ENCODE peak calls at places on chromosomes 5 and 9, in five cellular contexts. V is A549; A is mammary epithelial cell; L is CD8-positive, alpha-beta T cell; T is PC-9. P is an unnamed sample.

GRCh38 chr9:34550016-34550680 is 27.4 kb upstream of the ENHO start:
- DNase-seq in V (no peak), A (no peak), L (no peak), T (no peak), P (no peak)

GRCh38 chr9:127087836-127088235 is 34.6 kb downstream of the ANGPTL2 start:
- DNase-seq in V (no peak), A (no peak), L (no peak), T (no peak), P (no peak)

GRCh38 chr5:129460951-129461815 is 1.1 kb downstream of the ADAMTS19 start:
- DNase-seq in V (peak), A (peak), L (no peak), T (no peak), P (peak)

GRCh38 chr5:97501965-97502305 is 318.9 kb upstream of the RIOK2 start:
- DNase-seq in V (no peak), A (no peak), L (no peak), T (no peak), P (no peak)

GRCh38 chr9:88952086-88952615 is 39.1 kb upstream of the S1PR3 start:
- DNase-seq in V (no peak), A (no peak), L (no peak), T (no peak), P (no peak)

GRCh38 chr9:106438928-106439327 is 424.0 kb upstream of the ZNF462 start:
- DNase-seq in V (no peak), A (no peak), L (no peak), T (no peak), P (no peak)

GRCh38 chr5:157558089-157558595 is 17.4 kb downstream of the ADAM19 start:
- DNase-seq in V (no peak), A (peak), L (no peak), T (peak), P (no peak)

GRCh38 chr9:131635285-131635684 is 90.0 kb downstream of the PRRT1B start:
- DNase-seq in V (peak), A (peak), L (peak), T (peak), P (peak)

GRCh38 chr9:107756091-107756490 is 266.5 kb upstream of the KLF4 start:
- DNase-seq in V (no peak), A (no peak), L (no peak), T (no peak), P (no peak)

GRCh38 chr5:151095341-151096000 is 14.6 kb upstream of the TNIP1 start:
- DNase-seq in V (peak), A (no peak), L (no peak), T (no peak), P (peak)

GRCh38 chr5:32683125-32683524 is 28.0 kb upstream of the NPR3 start:
- DNase-seq in V (no peak), A (no peak), L (no peak), T (no peak), P (no peak)

GRCh38 chr9:8419871-8420270 is 620.3 kb upstream of the DMAC1 start:
- DNase-seq in V (no peak), A (no peak), L (no peak), T (no peak), P (no peak)

GRCh38 chr9:35907732-35908483 is 1.4 kb upstream of the SPAAR start:
- DNase-seq in V (peak), A (peak), L (no peak), T (peak), P (peak)

GRCh38 chr9:113479150-113479761 is 15.7 kb downstream of the RGS3 start:
- DNase-seq in V (no peak), A (no peak), L (peak), T (no peak), P (peak)

GRCh38 chr9:114643906-114644305 is 13.7 kb downstream of the TEX53 start:
- DNase-seq in V (no peak), A (no peak), L (no peak), T (no peak), P (no peak)

GRCh38 chr9:21806644-21807043 is 4.2 kb downstream of the MTAP start:
- DNase-seq in V (no peak), A (no peak), L (no peak), T (no peak), P (no peak)

GRCh38 chr9:626591-626990 is 214.9 kb upstream of the DMRT1 start:
- DNase-seq in V (no peak), A (no peak), L (no peak), T (no peak), P (no peak)

GRCh38 chr5:25119654-25120053 is 474.9 kb upstream of the CDH10 start:
- DNase-seq in V (peak), A (no peak), L (no peak), T (peak), P (no peak)

GRCh38 chr5:174078416-174078815 is 32.9 kb downstream of the NSG2 start:
- DNase-seq in V (no peak), A (no peak), L (no peak), T (no peak), P (no peak)

GRCh38 chr9:77708416-77708815 is 60.3 kb upstream of the GNA14 start:
- DNase-seq in V (no peak), A (no peak), L (no peak), T (no peak), P (no peak)

GRCh38 chr5:104569621-104570020 is 1007.0 kb upstream of the NUDT12 start:
- DNase-seq in V (no peak), A (no peak), L (no peak), T (no peak), P (no peak)

GRCh38 chr5:55850839-55851674 is at the start of gene IL31RA:
- DNase-seq in V (peak), A (peak), L (no peak), T (peak), P (peak)

GRCh38 chr5:17434982-17435381 is 63.0 kb upstream of the TAF11L2 start:
- DNase-seq in V (no peak), A (no peak), L (no peak), T (no peak), P (no peak)

GRCh38 chr9:7756088-7756487 is 43.5 kb downstream of the DMAC1 start:
- DNase-seq in V (no peak), A (peak), L (no peak), T (no peak), P (no peak)

GRCh38 chr9:123003467-123003866 is 30.0 kb upstream of the GPR21 start:
- DNase-seq in V (no peak), A (no peak), L (no peak), T (no peak), P (no peak)

GRCh38 chr9:114278881-114279570 is 43.9 kb upstream of the ORM1 start:
- DNase-seq in V (peak), A (peak), L (no peak), T (peak), P (no peak)

GRCh38 chr5:159913048-159913447 is 3.2 kb upstream of the ADRA1B start:
- DNase-seq in V (peak), A (peak), L (no peak), T (peak), P (no peak)

GRCh38 chr9:125889122-125889523 is 141.9 kb downstream of the PBX3 start:
- DNase-seq in V (no peak), A (peak), L (peak), T (no peak), P (no peak)

GRCh38 chr5:102545175-102545574 is 46.4 kb upstream of the SLCO6A1 start:
- DNase-seq in V (peak), A (no peak), L (no peak), T (no peak), P (peak)

GRCh38 chr9:16133032-16133431 is 580.2 kb downstream of the CCDC171 start:
- DNase-seq in V (no peak), A (no peak), L (no peak), T (no peak), P (no peak)

DNA sequence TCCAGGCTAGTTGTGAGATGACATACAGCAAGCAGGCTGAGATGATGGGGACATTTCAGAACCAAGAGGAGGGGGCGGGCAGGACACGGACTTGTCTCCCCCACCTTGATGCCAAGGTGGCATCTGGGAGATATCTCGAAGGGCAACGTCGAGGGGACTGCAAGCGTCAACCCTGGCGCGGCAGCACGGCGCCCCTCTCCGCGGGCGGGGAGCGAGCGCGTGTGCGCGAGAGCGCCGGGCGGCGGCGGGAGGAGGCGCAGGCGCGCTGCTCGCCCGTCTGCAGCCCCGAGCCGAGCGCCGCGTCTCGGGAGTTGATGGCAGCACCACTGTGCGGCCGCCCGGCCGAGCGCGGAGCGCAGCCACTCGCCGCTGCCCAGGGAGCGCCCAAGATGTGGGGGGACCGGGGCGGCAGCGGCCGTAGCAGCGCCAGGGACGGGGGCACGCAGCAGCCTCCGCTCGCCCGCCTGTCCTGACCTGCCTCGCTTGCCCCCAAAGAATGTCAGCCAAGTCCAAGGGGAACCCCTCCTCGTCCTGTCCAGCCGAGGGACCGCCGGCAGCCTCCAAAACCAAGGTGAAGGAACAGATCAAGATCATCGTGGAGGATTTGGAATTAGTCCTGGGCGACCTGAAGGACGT is at the start of gene PRR16:
- DNase-seq in V (peak), A (peak), L (no peak), T (no peak), P (peak)
- TF ChIP-seq CTCF in V (peak), A (no peak), L (no peak), T (no peak), P (peak)

GRCh38 chr9:136854113-136854841 is 2.1 kb downstream of the MAMDC4 start:
- DNase-seq in V (no peak), A (no peak), L (no peak), T (peak), P (no peak)
- TF ChIP-seq CTCF in V (no peak), A (no peak), L (no peak), T (no peak), P (no peak)

DNA sequence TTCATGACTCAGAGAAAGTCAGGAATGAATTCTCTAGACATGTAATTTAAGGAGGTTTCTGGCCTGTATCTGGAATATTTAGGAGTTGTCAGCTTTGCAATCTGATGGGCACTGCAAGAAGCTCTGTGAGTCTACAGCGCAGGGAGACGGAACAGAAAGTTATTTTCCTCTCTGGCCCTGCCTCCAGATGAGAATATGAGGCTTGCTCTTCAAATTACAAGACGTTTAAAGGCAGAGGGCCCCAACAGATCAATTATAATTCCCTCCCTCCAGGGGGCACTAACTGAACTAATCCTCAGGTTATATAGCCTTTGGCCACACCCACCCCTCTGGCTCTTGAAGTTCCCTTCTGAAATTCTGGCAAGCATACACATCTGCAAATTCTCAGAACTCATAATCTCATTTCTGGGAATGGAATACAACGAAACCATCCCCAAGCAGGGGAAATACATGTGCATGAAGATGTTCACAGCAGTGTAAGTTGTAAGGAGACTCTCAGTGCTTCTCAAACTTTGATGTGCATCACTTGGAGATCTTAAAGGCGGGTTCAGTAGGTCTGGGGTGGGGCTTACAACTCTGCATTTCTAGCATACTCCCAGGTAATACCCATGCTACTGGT is 307.6 kb downstream of the CWC27 start:
- DNase-seq in V (peak), A (peak), L (peak), T (no peak), P (peak)
- TF ChIP-seq CTCF in V (peak), A (peak), L (peak), T (peak), P (peak)

GRCh38 chr5:114221807-114222206 is 140.1 kb upstream of the KCNN2 start:
- DNase-seq in V (no peak), A (no peak), L (no peak), T (no peak), P (no peak)

GRCh38 chr5:114223866-114224265 is 138.0 kb upstream of the KCNN2 start:
- DNase-seq in V (peak), A (peak), L (no peak), T (no peak), P (peak)
- TF ChIP-seq CTCF in V (peak), A (peak), L (no peak), T (peak), P (no peak)

GRCh38 chr5:137350791-137351190 is 148.3 kb downstream of the SPOCK1 start:
- DNase-seq in V (no peak), A (no peak), L (no peak), T (no peak), P (no peak)
- TF ChIP-seq CTCF in V (no peak), A (no peak), L (no peak), T (no peak), P (no peak)

GRCh38 chr5:142141463-142141862 is 32.9 kb downstream of the NDFIP1 start:
- DNase-seq in V (no peak), A (no peak), L (no peak), T (no peak), P (no peak)

GRCh38 chr5:142143878-142144277 is 35.3 kb downstream of the NDFIP1 start:
- DNase-seq in V (peak), A (peak), L (no peak), T (no peak), P (no peak)

GRCh38 chr5:142149363-142149762 is 40.8 kb downstream of the NDFIP1 start:
- DNase-seq in V (no peak), A (no peak), L (no peak), T (no peak), P (no peak)

GRCh38 chr5:142150431-142150830 is 41.9 kb downstream of the NDFIP1 start:
- DNase-seq in V (no peak), A (no peak), L (no peak), T (no peak), P (no peak)

GRCh38 chr5:142145106-142145900 is 36.7 kb downstream of the NDFIP1 start:
- DNase-seq in V (peak), A (peak), L (peak), T (peak), P (peak)
- TF ChIP-seq CTCF in V (peak), A (peak), L (peak), T (peak), P (peak)

DNA sequence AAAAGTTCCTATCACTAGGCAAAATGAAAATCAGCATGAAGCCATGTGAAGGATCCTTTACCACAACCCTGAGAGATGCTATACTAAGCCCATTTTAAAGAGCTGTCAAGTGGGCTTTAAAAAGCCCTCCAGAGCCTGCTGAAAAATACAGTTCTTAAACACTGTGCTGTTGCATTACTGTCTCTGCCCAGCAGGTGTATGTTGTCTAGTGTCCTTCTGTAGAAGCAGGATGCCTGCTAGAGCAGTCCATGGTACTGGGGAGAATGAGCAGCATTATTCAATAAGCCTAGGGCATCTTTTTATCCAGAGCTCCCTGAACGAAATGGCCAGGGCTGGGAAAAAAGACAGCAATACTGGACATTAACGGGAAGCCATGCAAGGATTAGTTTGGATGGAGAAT is 126.2 kb upstream of the PLCXD3 start:
- DNase-seq in V (peak), A (peak), L (no peak), T (no peak), P (peak)
- TF ChIP-seq CTCF in V (no peak), A (peak), L (no peak), T (peak), P (no peak)

GRCh38 chr9:27192291-27192960 is 83.4 kb downstream of the TEK start:
- DNase-seq in V (no peak), A (no peak), L (no peak), T (no peak), P (no peak)
- TF ChIP-seq CTCF in V (no peak), A (no peak), L (no peak), T (no peak), P (no peak)